ENCODE peak calls at places on chromosomes 16 and 17, in four cellular contexts. H is HT1080; V is T47D; Q is stimulated activated CD8-positive, alpha-beta memory T cell treated with anti-CD3 and anti-CD28 coated beads, Interleukin-12 subunit alpha, Interleukin-12 subunit beta, amount 100 ng/mL, for 1 hour. O is an unnamed sample.

GRCh38 chr16:14219983-14220382 is 148.9 kb downstream of the MRTFB start:
- DNase-seq in H (no peak), V (no peak), Q (no peak), O (no peak)

GRCh38 chr17:38663125-38663751 is 11.5 kb downstream of the EPOP start:
- DNase-seq in H (peak; percentile 43), V (peak; percentile 93), Q (no peak), O (peak; percentile 95)

GRCh38 chr17:78359216-78359935 is 501 bp downstream of the SOCS3 start:
- DNase-seq in H (no peak), V (peak; percentile 35), Q (no peak), O (peak; percentile 78)

GRCh38 chr17:36072431-36073121 is 8.5 kb downstream of the CCL18 start:
- DNase-seq in H (peak; percentile 31), V (peak; percentile 29), Q (peak; percentile 35), O (peak; percentile 78)

GRCh38 chr17:39152134-39152884 is 872 bp upstream of the PLXDC1 start:
- DNase-seq in H (no peak), V (peak; percentile 37), Q (no peak), O (peak; percentile 65)

GRCh38 chr16:83901101-83901500 is 2.2 kb downstream of the MLYCD start:
- DNase-seq in H (no peak), V (no peak), Q (no peak), O (no peak)

GRCh38 chr17:58072862-58073261 is 10.4 kb upstream of the DYNLL2 start:
- DNase-seq in H (no peak), V (no peak), Q (no peak), O (no peak)

GRCh38 chr17:57234252-57235092 is 21.9 kb upstream of the MSI2 start:
- DNase-seq in H (no peak), V (no peak), Q (no peak), O (no peak)

GRCh38 chr17:39194985-39195524 is 2.4 kb downstream of the CACNB1 start:
- DNase-seq in H (no peak), V (no peak), Q (no peak), O (peak; percentile 67)

GRCh38 chr16:23060458-23061320 is 88.6 kb downstream of the USP31 start:
- DNase-seq in H (peak; percentile 51), V (peak; percentile 80), Q (peak; percentile 21), O (peak; percentile 86)

GRCh38 chr17:55301521-55302406 is 37.0 kb downstream of the HLF start:
- DNase-seq in H (no peak), V (no peak), Q (no peak), O (no peak)

GRCh38 chr16:67235816-67236547 is 9.1 kb downstream of the TMEM208 start:
- DNase-seq in H (no peak), V (no peak), Q (no peak), O (no peak)

GRCh38 chr17:49741009-49741691 is 22.8 kb downstream of the FAM117A start:
- DNase-seq in H (no peak), V (no peak), Q (no peak), O (no peak)

GRCh38 chr16:68972720-68973119 is 129.4 kb downstream of the TANGO6 start:
- DNase-seq in H (peak; percentile 81), V (peak; percentile 29), Q (no peak), O (peak; percentile 74)

GRCh38 chr17:49230636-49231562 is at the start of gene PHOSPHO1:
- DNase-seq in H (peak; percentile 72), V (peak; percentile 84), Q (peak; percentile 75), O (peak; percentile 95)

GRCh38 chr17:40551874-40552768 is 13.2 kb downstream of the CCR7 start:
- DNase-seq in H (no peak), V (peak; percentile 83), Q (no peak), O (peak; percentile 54)

GRCh38 chr16:83744521-83744981 is 63.2 kb upstream of the HSBP1 start:
- DNase-seq in H (peak; percentile 24), V (no peak), Q (no peak), O (peak; percentile 51)

GRCh38 chr16:32116080-32116479 is 137.0 kb upstream of the TP53TG3D start:
- DNase-seq in H (no peak), V (no peak), Q (no peak), O (peak; percentile 0)

GRCh38 chr17:73497721-73498120 is 146.5 kb downstream of the SDK2 start:
- DNase-seq in H (no peak), V (no peak), Q (no peak), O (no peak)

GRCh38 chr17:43949777-43950176 is 4.0 kb downstream of the PYY start:
- DNase-seq in H (peak; percentile 17), V (no peak), Q (no peak), O (no peak)

GRCh38 chr17:42520540-42520951 is 15.5 kb upstream of the NAGLU start:
- DNase-seq in H (no peak), V (no peak), Q (no peak), O (no peak)

GRCh38 chr17:17246879-17247278 is 9.9 kb upstream of the FLCN start:
- DNase-seq in H (no peak), V (no peak), Q (no peak), O (no peak)

GRCh38 chr16:71473891-71474290 is 11.8 kb upstream of the ZNF23 start:
- DNase-seq in H (peak; percentile 50), V (no peak), Q (no peak), O (no peak)